ENCODE peak calls at places on chromosomes 2 and 18, in seven cellular contexts. B, H, P, F, X, Q and M are unnamed samples.

GRCh38 chr2:114089636-114090325 is 199.9 kb downstream of the ACTR3 start:
- DNase-seq in B (no peak), H (no peak), P (no peak), F (no peak), X (no peak), Q (no peak), M (no peak)

GRCh38 chr18:29184654-29185053 is 1007.7 kb upstream of the CDH2 start:
- DNase-seq in B (peak; percentile 48), H (no peak), P (no peak), F (no peak), X (no peak), Q (peak; percentile 47), M (no peak)

GRCh38 chr2:33491685-33492084 is 15.2 kb downstream of the RASGRP3 start:
- DNase-seq in B (no peak), H (no peak), P (no peak), F (no peak), X (no peak), Q (no peak), M (no peak)

GRCh38 chr2:39416172-39416571 is 20.9 kb downstream of the MAP4K3 start:
- DNase-seq in B (peak; percentile 65), H (no peak), P (no peak), F (no peak), X (no peak), Q (peak; percentile 28), M (no peak)

GRCh38 chr2:96888082-96889011 is 18.5 kb upstream of the SEMA4C start:
- DNase-seq in B (no peak), H (peak; percentile 82), P (no peak), F (no peak), X (peak; percentile 95), Q (no peak), M (no peak)

GRCh38 chr2:217650716-217651360 is 352.0 kb downstream of the TNS1 start:
- DNase-seq in B (peak; percentile 86), H (peak; percentile 62), P (peak; percentile 59), F (peak; percentile 21), X (peak; percentile 42), Q (peak; percentile 56), M (peak; percentile 73)

GRCh38 chr2:182064024-182064880 is 78.6 kb downstream of the PPP1R1C start:
- DNase-seq in B (no peak), H (no peak), P (no peak), F (no peak), X (no peak), Q (no peak), M (no peak)

GRCh38 chr18:21112140-21112473 is 494 bp upstream of the ROCK1 start:
- DNase-seq in B (no peak), H (no peak), P (no peak), F (no peak), X (no peak), Q (no peak), M (no peak)

GRCh38 chr2:165560377-165560988 is 91.0 kb downstream of the CSRNP3 start:
- DNase-seq in B (no peak), H (no peak), P (no peak), F (no peak), X (no peak), Q (no peak), M (no peak)

GRCh38 chr2:111716901-111717635 is 166.9 kb downstream of the ANAPC1 start:
- DNase-seq in B (no peak), H (no peak), P (no peak), F (no peak), X (no peak), Q (no peak), M (no peak)

GRCh38 chr2:141341444-141341843 is 789.4 kb downstream of the LRP1B start:
- DNase-seq in B (peak; percentile 95), H (peak; percentile 2), P (no peak), F (peak; percentile 90), X (no peak), Q (peak; percentile 96), M (peak; percentile 55)

GRCh38 chr2:22478329-22478728 is 906.6 kb upstream of the KLHL29 start:
- DNase-seq in B (no peak), H (no peak), P (no peak), F (no peak), X (no peak), Q (no peak), M (no peak)

GRCh38 chr18:9905401-9905922 is 8.4 kb upstream of the VAPA start:
- DNase-seq in B (peak; percentile 60), H (peak; percentile 67), P (no peak), F (no peak), X (no peak), Q (peak; percentile 17), M (no peak)

GRCh38 chr2:62558743-62559142 is 52.7 kb upstream of the TMEM17 start:
- DNase-seq in B (no peak), H (no peak), P (no peak), F (no peak), X (no peak), Q (no peak), M (no peak)

GRCh38 chr18:58501033-58501432 is 127.9 kb downstream of the ALPK2 start:
- DNase-seq in B (peak; percentile 27), H (no peak), P (no peak), F (no peak), X (no peak), Q (no peak), M (no peak)

GRCh38 chr2:25587361-25587760 is 86.0 kb downstream of the DTNB start:
- DNase-seq in B (peak; percentile 65), H (peak; percentile 32), P (no peak), F (peak; percentile 1), X (no peak), Q (peak; percentile 62), M (no peak)

GRCh38 chr2:98517636-98518035 is 73.0 kb downstream of the INPP4A start:
- DNase-seq in B (no peak), H (no peak), P (no peak), F (no peak), X (no peak), Q (no peak), M (no peak)

GRCh38 chr18:22391571-22392359 is 25.9 kb downstream of the CTAGE1 start:
- DNase-seq in B (peak; percentile 91), H (peak; percentile 99), P (no peak), F (peak; percentile 65), X (no peak), Q (peak; percentile 93), M (peak; percentile 84)

GRCh38 chr18:8871484-8871883 is 166.1 kb downstream of the MTCL1 start:
- DNase-seq in B (no peak), H (peak; percentile 93), P (no peak), F (no peak), X (no peak), Q (no peak), M (no peak)